ENCODE peak calls at places on chromosomes 4 and X, in nine cellular contexts. V is fibroblast of lung, S is right lobe of liver, D is IMR-90, K is kidney, Z is endothelial cell of umbilical vein, L is fibroblast of mammary gland, R is lower leg skin, U is spleen. H is an unnamed sample.

GRCh38 chr4:184958839-184959238 is 59.5 kb upstream of the HELT start:
- DNase-seq in V (no peak), S (no peak), D (no peak), K (no peak), Z (no peak), L (no peak), R (no peak), U (no peak), H (no peak)

GRCh38 chr4:101169044-101170014 is 178.0 kb downstream of the PPP3CA start:
- DNase-seq in V (peak; percentile 76), S (peak; percentile 74), D (peak; percentile 65), K (peak; percentile 42), Z (peak; percentile 60), L (peak; percentile 81), R (peak; percentile 44), U (peak; percentile 75), H (no peak)

GRCh38 chr4:122777846-122778501 is 45.5 kb downstream of the BBS12 start:
- DNase-seq in V (peak; percentile 89), S (no peak), D (peak; percentile 82), K (no peak), Z (no peak), L (peak; percentile 88), R (no peak), U (no peak), H (no peak)

GRCh38 chr4:157048248-157048647 is 27.7 kb upstream of the GLRB start:
- DNase-seq in V (peak; percentile 94), S (no peak), D (peak; percentile 88), K (no peak), Z (no peak), L (peak; percentile 90), R (peak; percentile 77), U (no peak), H (no peak)

GRCh38 chr4:140255467-140255866 is 101.5 kb upstream of the MAML3 start:
- DNase-seq in V (peak; percentile 57), S (no peak), D (peak; percentile 67), K (no peak), Z (peak; percentile 17), L (peak; percentile 41), R (no peak), U (no peak), H (no peak)

GRCh38 chrX:9195199-9195880 is 161.4 kb upstream of the FAM9B start:
- DNase-seq in V (no peak), S (no peak), D (no peak), K (no peak), Z (no peak), L (no peak), R (no peak), U (no peak), H (no peak)

GRCh38 chrX:24890677-24891076 is 125.1 kb downstream of the ARX start:
- DNase-seq in V (no peak), S (no peak), D (no peak), K (no peak), Z (no peak), L (no peak), R (no peak), U (no peak), H (no peak)

GRCh38 chrX:105701310-105702052 is 120.9 kb upstream of the NRK start:
- DNase-seq in V (peak; percentile 46), S (no peak), D (no peak), K (no peak), Z (no peak), L (peak; percentile 46), R (no peak), U (no peak), H (no peak)

GRCh38 chr4:155777971-155778710 is 19.3 kb downstream of the GUCY1B1 start:
- DNase-seq in V (peak; percentile 96), S (peak; percentile 60), D (peak; percentile 84), K (no peak), Z (no peak), L (peak; percentile 31), R (no peak), U (no peak), H (no peak)

GRCh38 chr4:88964450-88964849 is 92.5 kb downstream of the FAM13A start:
- DNase-seq in V (peak; percentile 69), S (no peak), D (peak; percentile 79), K (no peak), Z (peak; percentile 38), L (peak; percentile 80), R (no peak), U (no peak), H (no peak)

GRCh38 chr4:146051724-146052396 is 113.2 kb upstream of the ZNF827 start:
- DNase-seq in V (peak; percentile 56), S (no peak), D (peak; percentile 72), K (no peak), Z (no peak), L (peak; percentile 70), R (no peak), U (no peak), H (no peak)

GRCh38 chr4:142009751-142010150 is 373.4 kb downstream of the IL15 start:
- DNase-seq in V (no peak), S (no peak), D (no peak), K (no peak), Z (no peak), L (no peak), R (no peak), U (no peak), H (no peak)

DNA sequence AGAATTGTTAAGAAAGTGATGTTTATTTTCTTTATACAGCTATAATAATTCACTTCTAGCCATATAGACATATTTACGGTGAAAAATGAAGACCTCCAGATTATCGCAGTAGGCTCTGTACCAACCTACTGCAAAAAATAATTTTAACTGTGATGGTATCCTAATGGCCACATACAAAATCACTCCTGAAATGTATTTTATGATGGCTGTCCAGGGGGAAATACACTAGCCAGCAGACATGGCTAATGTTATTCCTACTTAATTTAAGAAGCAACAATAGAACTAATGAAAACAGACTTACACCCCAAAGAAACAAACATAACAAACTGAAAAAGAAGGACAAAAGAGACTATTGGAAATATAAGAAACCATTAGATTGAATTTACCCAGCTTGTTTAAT is 4.6 kb downstream of the NKX6-1 start:
- DNase-seq in V (no peak), S (no peak), D (no peak), K (no peak), Z (no peak), L (no peak), R (no peak), U (no peak), H (no peak)
- H3K4me3 ChIP-seq in V (no peak overlapping the region), S (no peak overlapping the region), D (no peak overlapping the region), K (no peak overlapping the region), Z (no peak overlapping the region), L (no peak overlapping the region), R (no peak overlapping the region), U (no peak overlapping the region), H (no peak overlapping the region)

GRCh38 chrX:148956352-148956751 is 455.9 kb downstream of the AFF2 start:
- DNase-seq in V (no peak), S (no peak), D (no peak), K (no peak), Z (no peak), L (no peak), R (no peak), U (no peak), H (no peak)
- TF ChIP-seq CTCF in V (no peak), S (no peak), D (no peak), K (no peak), Z (no peak), L (no peak), R (no peak), U (no peak), H (no peak)

GRCh38 chr4:114598191-114599121 is at the start of gene UGT8:
- DNase-seq in V (peak; percentile 11), S (peak; percentile 47), D (no peak), K (peak; percentile 91), Z (peak; percentile 11), L (peak; percentile 6), R (no peak), U (peak; percentile 93), H (peak; percentile 85)

GRCh38 chr4:114599231-114600065 is 841 bp downstream of the UGT8 start:
- DNase-seq in V (peak; percentile 13), S (no peak), D (no peak), K (peak; percentile 78), Z (no peak), L (no peak), R (no peak), U (peak; percentile 84), H (peak; percentile 68)

GRCh38 chr4:114595207-114595606 is 3.4 kb upstream of the UGT8 start:
- DNase-seq in V (no peak), S (no peak), D (no peak), K (no peak), Z (no peak), L (no peak), R (no peak), U (no peak), H (no peak)

GRCh38 chr4:114600066-114600552 is 1.5 kb downstream of the UGT8 start:
- DNase-seq in V (no peak), S (no peak), D (no peak), K (no peak), Z (no peak), L (no peak), R (no peak), U (no peak), H (no peak)

DNA sequence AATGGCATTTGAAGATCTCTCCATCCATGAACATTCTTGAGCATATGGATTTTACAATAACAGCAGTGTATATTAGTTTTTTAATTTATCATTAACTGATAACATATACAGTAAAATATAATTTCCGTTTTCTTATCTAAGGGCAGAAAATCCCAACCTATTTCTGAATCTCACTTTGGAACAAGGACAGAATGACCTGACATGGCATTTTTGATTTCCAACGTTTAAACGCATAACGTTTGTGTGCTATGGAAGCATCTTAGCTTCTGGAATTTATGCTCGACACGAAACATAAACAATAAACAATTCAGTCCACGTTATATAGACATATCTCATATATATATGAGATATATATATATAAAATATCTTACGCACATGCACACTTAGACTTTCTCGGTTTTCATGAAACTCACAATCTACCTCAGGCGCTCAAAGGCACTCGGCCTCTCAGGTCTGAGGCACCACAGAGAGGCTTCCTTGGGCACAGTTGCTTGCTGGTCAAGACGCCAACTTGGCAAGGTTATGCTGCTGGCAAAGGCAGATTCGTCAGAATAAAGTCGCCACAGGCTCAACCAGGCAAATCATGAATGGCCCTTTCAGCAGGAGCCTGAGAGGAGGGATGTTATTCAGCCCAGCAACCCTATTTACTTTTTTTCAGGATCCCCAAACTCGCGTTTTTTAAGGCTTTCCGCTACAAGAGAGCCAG is 1.0 kb upstream of the UGT8 start:
- DNase-seq in V (no peak), S (no peak), D (no peak), K (no peak), Z (no peak), L (no peak), R (no peak), U (no peak), H (no peak)
- H3K4me3 ChIP-seq in V (no peak overlapping the region), S (no peak overlapping the region), D (no peak overlapping the region), K (peak overlapping the region; percentile 63), Z (no peak overlapping the region), L (no peak overlapping the region), R (no peak overlapping the region), U (no peak overlapping the region), H (no peak overlapping the region)

DNA sequence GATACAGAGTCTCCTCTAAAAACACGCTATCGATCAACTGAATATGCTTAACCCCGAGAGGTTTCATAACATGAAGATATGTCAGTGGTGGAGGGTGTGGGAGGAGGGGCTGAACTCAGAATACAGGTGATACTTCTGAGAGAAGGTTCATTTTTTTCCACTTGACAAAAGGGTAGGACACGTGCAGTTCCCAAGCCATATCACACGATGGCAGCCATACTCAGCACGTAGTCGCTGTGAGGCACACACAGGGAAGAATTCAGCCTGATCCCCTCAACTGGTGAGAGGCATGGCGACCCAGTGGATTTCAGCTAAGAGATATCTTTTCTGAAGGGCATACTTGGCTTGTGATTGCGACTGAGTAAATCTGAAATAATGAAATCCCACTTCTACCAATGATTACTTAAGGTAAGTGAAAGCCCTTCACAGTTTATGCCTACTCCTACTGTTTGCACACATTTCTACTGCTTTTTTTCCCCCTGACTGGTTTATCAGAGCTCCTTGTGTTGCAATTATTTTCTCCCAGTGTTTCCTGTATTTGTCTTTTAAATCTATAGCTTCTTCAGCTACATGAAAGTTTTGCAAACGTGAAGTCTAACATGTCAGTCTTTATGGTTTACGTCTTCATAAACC is 133.1 kb downstream of the CORIN start:
- DNase-seq in V (peak; percentile 51), S (peak; percentile 86), D (peak; percentile 37), K (no peak), Z (peak; percentile 22), L (peak; percentile 46), R (no peak), U (no peak), H (no peak)
- TF ChIP-seq CTCF in V (peak; percentile 64), S (peak; percentile 43), D (peak; percentile 58), K (peak; percentile 35), Z (peak; percentile 14), L (peak; percentile 52), R (no peak), U (no peak), H (peak; percentile 38)

H was measured in upper lobe of right lung.